ENCODE peak calls at places on chromosomes 16 and 17, in seven cellular contexts. H is stimulated activated CD8-positive, alpha-beta memory T cell treated with anti-CD3 and anti-CD28 coated beads, Interleukin-4, amount 100 ng/mL, for 4 hours; O is activated naive CD8-positive, alpha-beta T cell treated with anti-CD3 and anti-CD28 coated beads for 36 hours; P is cardiac fibroblast; G is activated naive CD4-positive, alpha-beta T cell; U is NCI-H1048; Y is HepG2. L is an unnamed sample.

GRCh38 chr16:84284168-84284722 is 10.4 kb upstream of the WFDC1 start:
- DNase-seq in P (peak; percentile 36), Y (peak; percentile 48), O (no peak), U (no peak), G (no peak), H (no peak), L (peak; percentile 65)

GRCh38 chr17:40903129-40903847 is 18.2 kb upstream of the KRT20 start:
- DNase-seq in P (peak; percentile 22), H (no peak), Y (peak; percentile 82), U (no peak), G (no peak), O (no peak), L (no peak)

GRCh38 chr16:49578435-49579024 is 204.9 kb downstream of the C16orf78 start:
- DNase-seq in P (no peak), Y (no peak), U (no peak), O (no peak), H (no peak), G (no peak), L (no peak)

GRCh38 chr17:41724476-41725030 is 9.9 kb downstream of the HAP1 start:
- DNase-seq in G (no peak), Y (no peak), U (peak; percentile 66), H (no peak), O (no peak), P (no peak), L (no peak)

GRCh38 chr17:68566145-68566738 is 34.9 kb downstream of the FAM20A start:
- DNase-seq in P (peak; percentile 34), O (no peak), Y (no peak), G (no peak), U (no peak), H (no peak), L (no peak)

GRCh38 chr17:30915833-30916611 is 5.7 kb upstream of the ADAP2 start:
- DNase-seq in P (no peak), G (no peak), O (no peak), Y (peak; percentile 52), H (no peak), U (no peak), L (no peak)

GRCh38 chr16:51445250-51445649 is 294.2 kb upstream of the SALL1 start:
- DNase-seq in U (no peak), Y (no peak), H (no peak), O (no peak), P (no peak), G (no peak), L (no peak)

GRCh38 chr17:79760197-79760906 is 17.6 kb upstream of the CBX2 start:
- DNase-seq in U (no peak), H (no peak), G (no peak), Y (peak; percentile 86), P (no peak), O (no peak), L (no peak)

GRCh38 chr16:4208529-4208835 is 33.4 kb downstream of the SRL start:
- DNase-seq in H (no peak), P (no peak), Y (no peak), U (no peak), G (no peak), O (no peak), L (no peak)

L was measured in adrenal gland.